ENCODE peak calls at places on chromosomes 2 and 18, in six cellular contexts. L is hepatocyte, T is fibroblast of pulmonary artery, M is ovary, C is fibroblast of mammary gland, X is GM23338. K is an unnamed sample.

GRCh38 chr2:10775036-10775780 is 37.4 kb downstream of the PDIA6 start:
- DNase-seq in L (no peak), T (no peak), M (no peak), C (no peak), X (peak; percentile 27), K (no peak)

GRCh38 chr2:126809357-126809756 is 89.3 kb upstream of the TEX51 start:
- DNase-seq in L (no peak), T (no peak), M (no peak), C (no peak), X (peak; percentile 31), K (no peak)

GRCh38 chr2:195967336-195967735 is 101.3 kb downstream of the DNAH7 start:
- DNase-seq in L (no peak), T (peak; percentile 67), M (no peak), C (no peak), X (no peak), K (peak; percentile 57)

GRCh38 chr18:62498616-62499262 is 24.1 kb upstream of the ZCCHC2 start:
- DNase-seq in L (no peak), T (no peak), M (no peak), C (no peak), X (no peak), K (no peak)

GRCh38 chr2:75042823-75043222 is 84.4 kb downstream of the POLE4 start:
- DNase-seq in L (no peak), T (no peak), M (no peak), C (no peak), X (no peak), K (no peak)

GRCh38 chr2:202184557-202184956 is 53.8 kb downstream of the SUMO1 start:
- DNase-seq in L (no peak), T (no peak), M (no peak), C (no peak), X (no peak), K (no peak)

GRCh38 chr2:149826471-149827125 is 239.0 kb upstream of the MMADHC start:
- DNase-seq in L (no peak), T (peak; percentile 18), M (no peak), C (peak; percentile 49), X (no peak), K (peak; percentile 33)

GRCh38 chr18:37375181-37375580 is 190.4 kb downstream of the CELF4 start:
- DNase-seq in L (no peak), T (no peak), M (no peak), C (no peak), X (no peak), K (no peak)

GRCh38 chr2:47017541-47017940 is 101.9 kb upstream of the MCFD2 start:
- DNase-seq in L (no peak), T (no peak), M (no peak), C (no peak), X (no peak), K (no peak)

GRCh38 chr2:66957677-66958076 is 439.5 kb upstream of the ETAA1 start:
- DNase-seq in L (no peak), T (peak; percentile 6), M (no peak), C (peak; percentile 28), X (no peak), K (no peak)

GRCh38 chr2:47065771-47066380 is 89.2 kb downstream of the STPG4 start:
- DNase-seq in L (no peak), T (peak; percentile 80), M (no peak), C (peak; percentile 80), X (peak; percentile 34), K (peak; percentile 56)

GRCh38 chr2:1817256-1818127 is 73.2 kb upstream of the PXDN start:
- DNase-seq in L (peak; percentile 82), T (peak; percentile 89), M (peak; percentile 79), C (peak; percentile 97), X (peak; percentile 81), K (peak; percentile 76)

GRCh38 chr2:37775908-37776250 is 104.4 kb upstream of the CDC42EP3 start:
- DNase-seq in L (no peak), T (peak; percentile 84), M (peak; percentile 49), C (peak; percentile 68), X (peak; percentile 6), K (peak; percentile 71)

GRCh38 chr18:62939925-62940324 is 224.6 kb downstream of the PHLPP1 start:
- DNase-seq in L (no peak), T (no peak), M (no peak), C (no peak), X (no peak), K (no peak)

GRCh38 chr18:62324355-62324828 is 718 bp upstream of the TNFRSF11A start:
- DNase-seq in L (no peak), T (no peak), M (no peak), C (no peak), X (peak; percentile 45), K (no peak)

GRCh38 chr2:695111-695510 is 17.9 kb upstream of the TMEM18 start:
- DNase-seq in L (no peak), T (no peak), M (peak; percentile 43), C (no peak), X (no peak), K (no peak)

DNA sequence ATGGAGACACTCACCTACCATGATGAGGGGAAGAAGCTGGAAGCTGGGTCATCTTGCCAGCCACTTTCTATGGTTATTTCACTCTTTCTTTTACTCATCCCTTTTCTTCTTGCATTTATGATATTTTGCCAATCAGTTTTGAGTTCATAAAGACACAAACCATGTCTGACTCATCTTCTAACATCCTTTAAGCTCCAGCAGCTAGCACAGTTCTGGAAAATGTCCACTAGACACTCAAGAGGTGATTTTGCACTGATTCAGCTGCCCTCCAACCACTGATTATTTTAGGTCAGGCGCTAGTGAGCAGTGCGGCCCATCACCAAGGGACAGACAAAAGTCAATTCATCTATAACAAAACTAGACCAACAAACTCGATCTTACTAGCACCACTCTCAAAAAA is 537.1 kb upstream of the ID2 start:
- DNase-seq in L (no peak), T (peak; percentile 54), M (no peak), C (peak; percentile 93), X (no peak), K (peak; percentile 72)
- TF ChIP-seq CTCF in L (no peak), T (no peak), M (no peak), C (no peak), X (no peak), K (no peak)

DNA sequence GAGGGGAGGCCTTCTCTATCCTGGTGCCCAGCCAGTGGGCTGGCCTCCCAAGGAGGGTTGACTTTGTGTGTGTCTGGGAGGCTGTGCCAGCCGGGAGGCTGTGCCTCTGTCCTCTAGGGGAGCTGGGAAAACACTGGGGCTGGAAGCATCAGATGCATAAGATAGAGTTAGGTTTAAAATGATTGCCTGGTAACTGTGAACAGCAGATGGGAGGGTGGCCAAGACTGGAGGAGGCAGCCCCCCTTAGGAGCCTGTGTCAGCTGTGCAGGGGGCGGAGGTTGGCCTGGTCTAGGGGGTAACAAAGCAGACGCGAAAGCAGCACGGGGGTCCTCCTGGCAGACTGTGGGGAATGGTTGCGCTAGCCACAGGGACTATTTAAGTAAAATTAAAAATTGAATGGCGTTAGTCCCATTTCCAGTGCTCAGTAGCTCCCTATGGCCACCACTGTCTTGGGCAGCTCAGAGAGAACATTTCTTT is 1.3 kb downstream of the ING5 start:
- DNase-seq in L (no peak), T (peak; percentile 17), M (peak; percentile 23), C (peak; percentile 22), X (no peak), K (peak; percentile 40)
- H3K4me3 ChIP-seq in L (peak overlapping the region; percentile 96), T (peak overlapping the region; percentile 76), M (peak overlapping the region; percentile 77), C (peak overlapping the region; percentile 76), X (peak overlapping the region; percentile 92), K (peak overlapping the region; percentile 77)

GRCh38 chr2:135002836-135003235 is 44.4 kb downstream of the MAP3K19 start:
- DNase-seq in L (no peak), T (no peak), M (no peak), C (no peak), X (no peak), K (no peak)

GRCh38 chr2:135005753-135006152 is 41.5 kb downstream of the MAP3K19 start:
- DNase-seq in L (no peak), T (no peak), M (no peak), C (no peak), X (peak; percentile 11), K (no peak)

GRCh38 chr2:134999536-134999935 is 47.7 kb downstream of the MAP3K19 start:
- DNase-seq in L (no peak), T (no peak), M (no peak), C (no peak), X (no peak), K (no peak)

GRCh38 chr2:135009339-135009738 is 37.9 kb downstream of the MAP3K19 start:
- DNase-seq in L (no peak), T (no peak), M (no peak), C (no peak), X (no peak), K (no peak)

DNA sequence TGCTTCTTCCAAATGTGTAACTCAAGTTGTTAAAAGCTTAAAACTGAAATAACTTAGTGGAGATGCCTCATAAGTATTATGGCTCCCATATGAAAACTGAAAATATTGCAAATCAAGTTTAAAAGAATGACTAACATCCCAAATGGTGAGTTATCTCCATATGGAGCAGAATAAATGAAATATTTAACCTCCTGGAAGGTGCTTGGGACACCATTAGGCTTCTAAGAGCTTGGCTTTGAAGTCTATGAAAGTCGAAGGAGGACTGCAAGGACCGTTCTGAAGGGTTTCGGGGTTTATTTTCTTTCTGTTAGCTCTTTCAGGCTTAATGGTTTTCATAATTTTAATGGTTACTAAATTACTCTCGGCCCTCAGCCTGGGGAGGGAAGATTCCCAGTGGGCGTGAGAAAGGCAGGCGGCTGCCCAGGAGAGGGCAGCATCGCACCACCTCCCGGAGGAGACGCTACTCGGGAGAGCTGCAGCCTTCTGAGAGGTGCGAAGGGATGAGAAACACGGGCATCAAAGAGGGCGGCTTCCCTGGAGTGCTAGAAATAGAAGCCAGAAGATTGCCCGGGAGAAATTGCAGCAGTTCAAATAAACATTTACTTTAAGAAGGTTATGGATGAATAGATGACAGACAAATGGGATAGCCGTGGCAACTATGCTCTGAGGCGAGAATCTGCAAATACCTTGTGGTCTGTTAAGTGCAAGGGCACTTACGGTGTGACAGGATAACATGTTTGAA is 43.1 kb downstream of the MAP3K19 start:
- DNase-seq in L (peak; percentile 87), T (peak; percentile 71), M (peak; percentile 68), C (peak; percentile 69), X (peak; percentile 86), K (peak; percentile 80)
- TF ChIP-seq CTCF in L (peak; percentile 98), T (peak; percentile 95), M (peak; percentile 79), C (peak; percentile 94), X (peak; percentile 98), K (peak; percentile 98)

GRCh38 chr18:23357992-23358594 is 95.0 kb upstream of the RIOK3 start:
- DNase-seq in L (no peak), T (peak; percentile 63), M (peak; percentile 70), C (no peak), X (no peak), K (peak; percentile 54)
- H3K4me3 ChIP-seq in L (no peak overlapping the region), T (no peak overlapping the region), M (no peak overlapping the region), C (no peak overlapping the region), X (no peak overlapping the region), K (no peak overlapping the region)

DNA sequence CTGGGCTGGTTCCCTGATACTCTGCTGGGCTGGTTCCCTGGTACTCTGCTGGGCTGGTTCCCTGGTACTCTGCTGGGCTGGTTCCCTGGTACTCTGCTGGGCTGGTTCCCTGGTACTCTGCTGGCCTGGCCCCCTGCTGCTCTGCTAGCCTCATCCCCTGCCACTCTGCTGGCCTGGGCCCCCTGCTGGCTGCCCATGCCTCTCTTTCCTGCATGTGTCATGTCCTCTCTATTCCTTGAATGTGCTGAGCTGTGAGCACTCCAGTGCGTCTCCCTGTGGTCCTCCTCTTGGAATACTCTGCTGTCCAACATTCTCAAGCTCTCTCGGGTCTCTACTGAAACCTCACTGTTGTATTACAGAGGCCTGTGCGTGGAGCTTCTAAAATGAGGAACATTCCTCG is 216.3 kb downstream of the RNF144A start:
- DNase-seq in L (no peak), T (no peak), M (no peak), C (no peak), X (peak; percentile 41), K (peak; percentile 41)
- TF ChIP-seq CTCF in L (no peak), T (no peak), M (no peak), C (no peak), X (no peak), K (peak; percentile 42)